ENCODE peak calls at places on chromosomes 12 and 14, in ten cellular contexts. O, E, R, B, S, U, T, I, F and M are unnamed samples.

GRCh38 chr12:1873531-1874149 is 44.8 kb downstream of the CACNA2D4 start:
- DNase-seq in O (no peak), E (no peak), R (no peak), B (no peak), S (no peak), U (no peak), T (no peak), I (no peak), F (no peak), M (no peak)

GRCh38 chr12:128268348-128268725 is 1.4 kb downstream of the TMEM132C start:
- DNase-seq in O (no peak), E (no peak), R (no peak), B (no peak), S (no peak), U (no peak), T (no peak), I (no peak), F (no peak), M (no peak)

GRCh38 chr14:23299558-23299957 is 3.1 kb downstream of the PPP1R3E start:
- DNase-seq in O (peak; percentile 90), E (peak; percentile 5), R (peak; percentile 45), B (no peak), S (peak; percentile 75), U (no peak), T (no peak), I (peak; percentile 68), F (no peak), M (peak; percentile 64)

GRCh38 chr12:130164931-130165330 is 2.7 kb downstream of the FZD10 start:
- DNase-seq in O (no peak), E (no peak), R (no peak), B (no peak), S (no peak), U (no peak), T (no peak), I (no peak), F (no peak), M (no peak)

GRCh38 chr14:24058260-24058950 is 6.6 kb downstream of the CARMIL3 start:
- DNase-seq in O (peak; percentile 91), E (peak; percentile 82), R (peak; percentile 96), B (peak; percentile 70), S (peak; percentile 67), U (no peak), T (no peak), I (peak; percentile 78), F (no peak), M (peak; percentile 78)

GRCh38 chr14:64971890-64972785 is at the start of gene RAB15:
- DNase-seq in O (no peak), E (no peak), R (no peak), B (peak; percentile 67), S (peak; percentile 22), U (peak; percentile 46), T (peak; percentile 47), I (peak; percentile 48), F (no peak), M (peak; percentile 38)

GRCh38 chr14:100872241-100872640 is 31.3 kb downstream of the RTL1 start:
- DNase-seq in O (no peak), E (no peak), R (no peak), B (no peak), S (peak; percentile 31), U (no peak), T (no peak), I (peak; percentile 67), F (no peak), M (no peak)

GRCh38 chr12:114835031-114835430 is 151.1 kb upstream of the TBX3 start:
- DNase-seq in O (no peak), E (no peak), R (no peak), B (no peak), S (peak; percentile 85), U (no peak), T (no peak), I (peak; percentile 85), F (no peak), M (no peak)

GRCh38 chr14:47674546-47675238 is 713 bp downstream of the MDGA2 start:
- DNase-seq in O (no peak), E (no peak), R (no peak), B (no peak), S (no peak), U (no peak), T (no peak), I (no peak), F (no peak), M (no peak)

GRCh38 chr14:73896521-73896920 is 9.9 kb downstream of the ZNF410 start:
- DNase-seq in O (no peak), E (no peak), R (no peak), B (no peak), S (no peak), U (no peak), T (no peak), I (peak; percentile 15), F (no peak), M (no peak)

GRCh38 chr12:22787557-22787956 is 162.6 kb downstream of the ETNK1 start:
- DNase-seq in O (no peak), E (no peak), R (no peak), B (no peak), S (no peak), U (no peak), T (no peak), I (no peak), F (no peak), M (no peak)

GRCh38 chr14:101331141-101331525 is 230.2 kb upstream of the DIO3 start:
- DNase-seq in O (no peak), E (no peak), R (no peak), B (no peak), S (no peak), U (no peak), T (no peak), I (no peak), F (no peak), M (no peak)

GRCh38 chr12:132610051-132610759 is at the start of gene LRCOL1:
- DNase-seq in O (no peak), E (no peak), R (no peak), B (no peak), S (peak; percentile 81), U (no peak), T (no peak), I (peak; percentile 33), F (peak; percentile 76), M (peak; percentile 44)

GRCh38 chr14:61519106-61519505 is 176.2 kb upstream of the HIF1A start:
- DNase-seq in O (no peak), E (no peak), R (no peak), B (no peak), S (no peak), U (no peak), T (no peak), I (no peak), F (no peak), M (no peak)

GRCh38 chr12:57276935-57277563 is 26.1 kb upstream of the STAC3 start:
- DNase-seq in O (no peak), E (peak; percentile 21), R (no peak), B (no peak), S (peak; percentile 25), U (peak; percentile 20), T (no peak), I (peak; percentile 59), F (no peak), M (peak; percentile 55)

GRCh38 chr12:106332536-106332935 is 25.0 kb upstream of the POLR3B start:
- DNase-seq in O (no peak), E (peak; percentile 6), R (no peak), B (no peak), S (no peak), U (no peak), T (no peak), I (no peak), F (no peak), M (no peak)

GRCh38 chr12:2877047-2877958 is at the start of the genes FOXM1 and RHNO1:
- DNase-seq in O (peak; percentile 86), E (peak; percentile 51), R (peak; percentile 89), B (peak; percentile 94), S (peak; percentile 86), U (peak; percentile 89), T (peak; percentile 89), I (peak; percentile 93), F (peak; percentile 93), M (peak; percentile 92)

GRCh38 chr14:80587096-80587724 is 354.3 kb downstream of the CEP128 start:
- DNase-seq in O (peak; percentile 42), E (peak; percentile 53), R (no peak), B (peak; percentile 20), S (peak; percentile 60), U (no peak), T (no peak), I (peak; percentile 67), F (no peak), M (peak; percentile 48)

GRCh38 chr12:112159146-112159541 is 33.8 kb downstream of the TRAFD1 start:
- DNase-seq in O (no peak), E (no peak), R (no peak), B (no peak), S (no peak), U (no peak), T (no peak), I (no peak), F (no peak), M (no peak)

GRCh38 chr14:74871819-74872218 is 4.1 kb downstream of the PROX2 start:
- DNase-seq in O (no peak), E (no peak), R (no peak), B (no peak), S (no peak), U (no peak), T (no peak), I (no peak), F (no peak), M (no peak)

GRCh38 chr12:63668028-63668799 is at the start of gene DPY19L2:
- DNase-seq in O (peak; percentile 14), E (peak; percentile 65), R (peak; percentile 32), B (peak; percentile 23), S (peak; percentile 54), U (peak; percentile 83), T (peak; percentile 37), I (peak; percentile 90), F (peak; percentile 57), M (peak; percentile 85)

GRCh38 chr12:117143008-117143532 is 43.9 kb upstream of the TESC start:
- DNase-seq in O (no peak), E (no peak), R (peak; percentile 50), B (no peak), S (no peak), U (no peak), T (no peak), I (no peak), F (no peak), M (no peak)

GRCh38 chr12:7131502-7131866 is 1.3 kb downstream of the CLSTN3 start:
- DNase-seq in O (no peak), E (peak; percentile 31), R (no peak), B (no peak), S (no peak), U (peak; percentile 59), T (peak; percentile 29), I (peak; percentile 8), F (no peak), M (no peak)

GRCh38 chr12:12803186-12803585 is 10.0 kb upstream of the DDX47 start:
- DNase-seq in O (peak; percentile 65), E (peak; percentile 4), R (peak; percentile 53), B (peak; percentile 68), S (peak; percentile 74), U (peak; percentile 47), T (peak; percentile 41), I (peak; percentile 93), F (peak; percentile 82), M (peak; percentile 83)

GRCh38 chr12:117680311-117680710 is 288.5 kb downstream of the KSR2 start:
- DNase-seq in O (no peak), E (no peak), R (no peak), B (no peak), S (peak; percentile 71), U (no peak), T (no peak), I (peak; percentile 33), F (no peak), M (peak; percentile 3)

GRCh38 chr12:131188131-131189050 is 234.7 kb downstream of the ADGRD1 start:
- DNase-seq in O (no peak), E (no peak), R (no peak), B (no peak), S (no peak), U (no peak), T (no peak), I (no peak), F (no peak), M (no peak)

GRCh38 chr12:118326971-118327370 is 45.7 kb downstream of the TAOK3 start:
- DNase-seq in O (no peak), E (no peak), R (no peak), B (no peak), S (peak; percentile 39), U (no peak), T (no peak), I (no peak), F (no peak), M (no peak)

GRCh38 chr14:65476942-65477318 is 64.4 kb downstream of the FUT8 start:
- DNase-seq in O (no peak), E (no peak), R (no peak), B (no peak), S (no peak), U (no peak), T (no peak), I (no peak), F (no peak), M (no peak)